ENCODE peak calls at places on chromosome 20, in seven cellular contexts. One of them, this sample, is unnamed.

GRCh38 chr20:32387262-32387661 is 29.1 kb downstream of the ASXL1 start:
- DNase-seq in GM23338: no peak
- DNase-seq in pancreas: no peak
- DNase-seq in HCT116: no peak
- DNase-seq in Peyer's patch: no peak
- DNase-seq in left ventricle myocardium inferior: no peak
- DNase-seq in esophagus squamous epithelium: no peak
- DNase-seq in this sample: no peak

GRCh38 chr20:53126185-53126584 is 154.0 kb downstream of the TSHZ2 start:
- DNase-seq in left ventricle myocardium inferior: no peak
- DNase-seq in esophagus squamous epithelium: no peak
- DNase-seq in Peyer's patch: no peak
- DNase-seq in pancreas: no peak
- DNase-seq in GM23338: peak; percentile 44
- DNase-seq in HCT116: no peak
- DNase-seq in this sample: no peak

GRCh38 chr20:19757487-19757972 is 528 bp upstream of the RIN2 start:
- DNase-seq in pancreas: peak; percentile 80
- DNase-seq in HCT116: no peak
- DNase-seq in esophagus squamous epithelium: no peak
- DNase-seq in GM23338: peak; percentile 79
- DNase-seq in Peyer's patch: peak; percentile 76
- DNase-seq in left ventricle myocardium inferior: peak; percentile 92
- DNase-seq in this sample: no peak

GRCh38 chr20:61756446-61756845 is 309.2 kb downstream of the TAF4 start:
- DNase-seq in HCT116: no peak
- DNase-seq in esophagus squamous epithelium: no peak
- DNase-seq in Peyer's patch: no peak
- DNase-seq in left ventricle myocardium inferior: no peak
- DNase-seq in GM23338: no peak
- DNase-seq in pancreas: no peak
- DNase-seq in this sample: no peak

GRCh38 chr20:60008130-60008808 is 50.0 kb downstream of the CDH26 start:
- DNase-seq in left ventricle myocardium inferior: no peak
- DNase-seq in HCT116: no peak
- DNase-seq in Peyer's patch: no peak
- DNase-seq in GM23338: no peak
- DNase-seq in esophagus squamous epithelium: no peak
- DNase-seq in pancreas: no peak
- DNase-seq in this sample: peak; percentile 72

GRCh38 chr20:41349266-41349665 is 8.6 kb downstream of the LPIN3 start:
- DNase-seq in GM23338: no peak
- DNase-seq in HCT116: no peak
- DNase-seq in left ventricle myocardium inferior: no peak
- DNase-seq in Peyer's patch: no peak
- DNase-seq in esophagus squamous epithelium: no peak
- DNase-seq in pancreas: no peak
- DNase-seq in this sample: no peak

GRCh38 chr20:32924781-32925180 is 66.1 kb downstream of the EFCAB8 start:
- DNase-seq in GM23338: no peak
- DNase-seq in pancreas: no peak
- DNase-seq in esophagus squamous epithelium: no peak
- DNase-seq in HCT116: no peak
- DNase-seq in Peyer's patch: no peak
- DNase-seq in left ventricle myocardium inferior: no peak
- DNase-seq in this sample: no peak

GRCh38 chr20:22106308-22106938 is 401.0 kb downstream of the PAX1 start:
- DNase-seq in esophagus squamous epithelium: no peak
- DNase-seq in pancreas: no peak
- DNase-seq in GM23338: peak; percentile 66
- DNase-seq in left ventricle myocardium inferior: no peak
- DNase-seq in HCT116: no peak
- DNase-seq in Peyer's patch: no peak
- DNase-seq in this sample: no peak

GRCh38 chr20:953742-954141 is 37.6 kb upstream of the ANGPT4 start:
- DNase-seq in pancreas: no peak
- DNase-seq in HCT116: peak; percentile 48
- DNase-seq in esophagus squamous epithelium: no peak
- DNase-seq in left ventricle myocardium inferior: no peak
- DNase-seq in Peyer's patch: no peak
- DNase-seq in GM23338: peak; percentile 47
- DNase-seq in this sample: no peak

GRCh38 chr20:21027569-21027968 is 78.6 kb downstream of the LINC00237 start:
- DNase-seq in HCT116: peak; percentile 54
- DNase-seq in Peyer's patch: no peak
- DNase-seq in GM23338: peak; percentile 87
- DNase-seq in pancreas: no peak
- DNase-seq in esophagus squamous epithelium: no peak
- DNase-seq in left ventricle myocardium inferior: no peak
- DNase-seq in this sample: no peak

GRCh38 chr20:60695223-60695622 is 556.8 kb upstream of the CDH4 start:
- DNase-seq in Peyer's patch: no peak
- DNase-seq in esophagus squamous epithelium: no peak
- DNase-seq in left ventricle myocardium inferior: no peak
- DNase-seq in pancreas: no peak
- DNase-seq in GM23338: no peak
- DNase-seq in HCT116: no peak
- DNase-seq in this sample: no peak

GRCh38 chr20:21031666-21032065 is 74.5 kb downstream of the LINC00237 start:
- DNase-seq in left ventricle myocardium inferior: no peak
- DNase-seq in pancreas: no peak
- DNase-seq in Peyer's patch: no peak
- DNase-seq in GM23338: no peak
- DNase-seq in HCT116: no peak
- DNase-seq in esophagus squamous epithelium: no peak
- DNase-seq in this sample: no peak

GRCh38 chr20:37954205-37954604 is 51.3 kb downstream of the VSTM2L start:
- DNase-seq in pancreas: no peak
- DNase-seq in esophagus squamous epithelium: no peak
- DNase-seq in Peyer's patch: no peak
- DNase-seq in GM23338: no peak
- DNase-seq in left ventricle myocardium inferior: no peak
- DNase-seq in HCT116: no peak
- DNase-seq in this sample: peak; percentile 37

GRCh38 chr20:61980647-61981583 is 84.8 kb downstream of the TAF4 start:
- DNase-seq in HCT116: peak; percentile 3
- DNase-seq in GM23338: peak; percentile 56
- DNase-seq in pancreas: peak; percentile 75
- DNase-seq in left ventricle myocardium inferior: peak; percentile 46
- DNase-seq in esophagus squamous epithelium: no peak
- DNase-seq in Peyer's patch: no peak
- DNase-seq in this sample: no peak

GRCh38 chr20:29762620-29763019 is 1494.8 kb upstream of the DEFB115 start:
- DNase-seq in pancreas: no peak
- DNase-seq in HCT116: no peak
- DNase-seq in esophagus squamous epithelium: no peak
- DNase-seq in Peyer's patch: no peak
- DNase-seq in GM23338: no peak
- DNase-seq in left ventricle myocardium inferior: no peak
- DNase-seq in this sample: no peak

GRCh38 chr20:37254114-37254878 is 7.3 kb downstream of the GHRH start:
- DNase-seq in pancreas: no peak
- DNase-seq in esophagus squamous epithelium: no peak
- DNase-seq in HCT116: no peak
- DNase-seq in left ventricle myocardium inferior: no peak
- DNase-seq in GM23338: no peak
- DNase-seq in Peyer's patch: no peak
- DNase-seq in this sample: no peak

GRCh38 chr20:53829086-53829703 is 235.6 kb upstream of the ZNF217 start:
- DNase-seq in Peyer's patch: peak; percentile 45
- DNase-seq in HCT116: peak; percentile 78
- DNase-seq in pancreas: no peak
- DNase-seq in GM23338: no peak
- DNase-seq in left ventricle myocardium inferior: no peak
- DNase-seq in esophagus squamous epithelium: no peak
- DNase-seq in this sample: no peak

GRCh38 chr20:41608606-41609005 is 9.6 kb downstream of the CHD6 start:
- DNase-seq in esophagus squamous epithelium: no peak
- DNase-seq in HCT116: no peak
- DNase-seq in Peyer's patch: no peak
- DNase-seq in GM23338: no peak
- DNase-seq in left ventricle myocardium inferior: no peak
- DNase-seq in pancreas: no peak
- DNase-seq in this sample: no peak

GRCh38 chr20:15109494-15109893 is 772.1 kb upstream of the FLRT3 start:
- DNase-seq in Peyer's patch: no peak
- DNase-seq in left ventricle myocardium inferior: no peak
- DNase-seq in GM23338: no peak
- DNase-seq in pancreas: no peak
- DNase-seq in HCT116: no peak
- DNase-seq in esophagus squamous epithelium: no peak
- DNase-seq in this sample: no peak

GRCh38 chr20:57467742-57468141 is 57.2 kb downstream of the CTCFL start:
- DNase-seq in Peyer's patch: no peak
- DNase-seq in pancreas: no peak
- DNase-seq in left ventricle myocardium inferior: no peak
- DNase-seq in HCT116: no peak
- DNase-seq in esophagus squamous epithelium: no peak
- DNase-seq in GM23338: peak; percentile 33
- DNase-seq in this sample: no peak

GRCh38 chr20:54980321-54980960 is 505.0 kb downstream of the DOK5 start:
- DNase-seq in left ventricle myocardium inferior: no peak
- DNase-seq in Peyer's patch: no peak
- DNase-seq in GM23338: peak; percentile 4
- DNase-seq in HCT116: no peak
- DNase-seq in pancreas: no peak
- DNase-seq in esophagus squamous epithelium: no peak
- DNase-seq in this sample: no peak

GRCh38 chr20:31605031-31605901 is at the start of gene ID1:
- DNase-seq in esophagus squamous epithelium: peak; percentile 68
- DNase-seq in pancreas: peak; percentile 90
- DNase-seq in Peyer's patch: peak; percentile 97
- DNase-seq in HCT116: peak; percentile 95
- DNase-seq in left ventricle myocardium inferior: peak; percentile 95
- DNase-seq in GM23338: peak; percentile 99
- DNase-seq in this sample: peak; percentile 98

GRCh38 chr20:63830821-63831593 is at the start of gene ZBTB46:
- DNase-seq in pancreas: peak; percentile 67
- DNase-seq in Peyer's patch: peak; percentile 64
- DNase-seq in esophagus squamous epithelium: no peak
- DNase-seq in GM23338: peak; percentile 68
- DNase-seq in HCT116: no peak
- DNase-seq in left ventricle myocardium inferior: peak; percentile 79
- DNase-seq in this sample: no peak

GRCh38 chr20:17430515-17430914 is 100.7 kb downstream of the BFSP1 start:
- DNase-seq in GM23338: no peak
- DNase-seq in left ventricle myocardium inferior: no peak
- DNase-seq in pancreas: no peak
- DNase-seq in Peyer's patch: no peak
- DNase-seq in esophagus squamous epithelium: no peak
- DNase-seq in HCT116: no peak
- DNase-seq in this sample: no peak
- H3K27ac ChIP-seq in GM23338: no peak overlapping the region
- H3K27ac ChIP-seq in left ventricle myocardium inferior: no peak overlapping the region
- H3K27ac ChIP-seq in pancreas: no peak overlapping the region
- H3K27ac ChIP-seq in Peyer's patch: no peak overlapping the region
- H3K27ac ChIP-seq in esophagus squamous epithelium: no peak overlapping the region
- H3K27ac ChIP-seq in HCT116: no peak overlapping the region
- H3K27ac ChIP-seq in this sample: no peak overlapping the region

DNA sequence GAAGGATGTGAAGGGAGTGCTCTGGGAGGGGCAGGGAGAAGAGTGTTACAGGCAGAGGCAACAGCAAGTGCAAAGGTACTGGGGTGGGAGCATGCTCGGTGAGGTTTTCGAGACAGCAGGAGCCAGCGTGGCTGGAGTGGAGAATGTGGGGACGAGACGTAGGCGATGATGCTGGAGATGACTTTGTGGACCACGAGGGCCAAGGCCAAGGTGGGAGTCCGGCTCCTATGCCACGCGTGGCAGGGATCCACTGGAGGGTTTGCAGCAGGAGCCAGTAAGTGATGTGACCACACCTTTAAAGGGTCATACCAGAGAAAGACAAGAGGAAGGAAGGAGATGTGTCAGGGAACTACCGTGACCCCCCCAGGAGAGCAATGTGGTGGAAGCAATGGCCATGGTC is 7.3 kb downstream of the PTGIS start:
- DNase-seq in GM23338: no peak
- DNase-seq in esophagus squamous epithelium: no peak
- DNase-seq in Peyer's patch: no peak
- DNase-seq in HCT116: no peak
- DNase-seq in pancreas: no peak
- DNase-seq in left ventricle myocardium inferior: no peak
- DNase-seq in this sample: no peak
- H3K27ac ChIP-seq in GM23338: no peak overlapping the region
- H3K27ac ChIP-seq in esophagus squamous epithelium: peak overlapping the region; percentile 85
- H3K27ac ChIP-seq in Peyer's patch: no peak overlapping the region
- H3K27ac ChIP-seq in HCT116: no peak overlapping the region
- H3K27ac ChIP-seq in pancreas: no peak overlapping the region
- H3K27ac ChIP-seq in left ventricle myocardium inferior: peak overlapping the region; percentile 81
- H3K27ac ChIP-seq in this sample: peak overlapping the region; percentile 85

DNA sequence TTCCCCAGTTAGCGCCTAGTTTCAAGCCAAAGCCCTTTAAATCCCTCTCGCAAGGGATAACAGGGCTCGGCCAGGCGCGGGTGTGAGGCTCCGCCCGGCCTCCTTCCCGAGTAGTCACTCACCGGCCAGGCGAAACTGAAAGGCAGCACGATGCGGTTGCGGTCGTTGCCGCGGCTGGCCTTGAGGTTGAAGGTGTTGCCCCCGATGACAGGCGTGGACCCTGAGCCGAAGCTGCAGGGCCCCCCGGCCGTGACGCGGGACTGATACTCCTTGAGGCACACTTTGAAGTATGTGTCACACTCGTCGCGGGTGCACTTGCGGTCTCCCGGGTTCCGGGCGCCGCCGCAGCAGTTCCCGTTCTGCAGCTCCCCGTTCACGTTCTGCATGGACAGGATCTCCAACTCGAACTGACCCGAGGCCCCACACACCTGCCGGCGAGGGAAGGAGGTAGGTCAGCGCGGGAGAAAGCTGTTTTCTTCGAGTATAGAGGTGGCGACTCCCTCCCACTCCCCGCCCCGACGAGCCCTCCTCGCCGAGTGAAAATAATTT is 1.1 kb downstream of the JAG1 start:
- DNase-seq in Peyer's patch: peak; percentile 81
- DNase-seq in pancreas: peak; percentile 71
- DNase-seq in left ventricle myocardium inferior: peak; percentile 54
- DNase-seq in HCT116: no peak
- DNase-seq in GM23338: peak; percentile 64
- DNase-seq in esophagus squamous epithelium: no peak
- DNase-seq in this sample: no peak
- H3K27ac ChIP-seq in Peyer's patch: peak overlapping the region; percentile 97
- H3K27ac ChIP-seq in pancreas: peak overlapping the region; percentile 99
- H3K27ac ChIP-seq in left ventricle myocardium inferior: peak overlapping the region; percentile 99
- H3K27ac ChIP-seq in HCT116: peak overlapping the region; percentile 99
- H3K27ac ChIP-seq in GM23338: no peak overlapping the region
- H3K27ac ChIP-seq in esophagus squamous epithelium: peak overlapping the region; percentile 97
- H3K27ac ChIP-seq in this sample: peak overlapping the region; percentile 97

DNA sequence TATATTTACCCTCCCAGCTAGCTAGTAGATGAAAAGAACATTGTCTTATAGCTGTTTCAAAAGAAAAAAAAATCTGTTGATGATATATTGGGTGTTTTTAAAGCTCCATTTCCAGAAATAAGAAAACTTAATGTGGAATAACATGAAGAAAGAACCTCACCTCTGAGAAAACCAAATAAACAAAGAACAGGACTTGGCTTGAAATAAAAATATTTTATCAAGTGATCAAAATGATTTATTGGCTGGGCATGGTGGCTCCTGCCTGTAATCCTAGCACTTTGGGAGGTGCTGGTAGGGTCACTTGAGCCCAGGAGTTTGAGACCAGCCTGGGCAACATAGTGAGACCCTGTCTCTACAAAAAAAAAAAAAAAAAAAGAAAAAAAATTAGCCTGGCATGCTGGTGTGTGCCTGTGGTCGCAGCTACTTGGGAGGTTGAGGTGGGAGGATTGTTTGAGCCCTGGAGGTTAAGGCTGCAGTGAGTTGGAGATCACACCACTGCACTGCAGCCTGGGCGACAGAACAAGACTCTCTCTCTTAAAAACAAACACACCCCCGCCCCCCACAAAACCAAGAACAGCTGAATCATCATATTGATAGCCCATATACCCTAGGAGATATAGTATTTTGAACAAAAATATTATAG is 7.9 kb downstream of the RNF24 start:
- DNase-seq in Peyer's patch: no peak
- DNase-seq in HCT116: no peak
- DNase-seq in pancreas: no peak
- DNase-seq in left ventricle myocardium inferior: no peak
- DNase-seq in GM23338: no peak
- DNase-seq in esophagus squamous epithelium: no peak
- DNase-seq in this sample: no peak
- H3K27ac ChIP-seq in Peyer's patch: no peak overlapping the region
- H3K27ac ChIP-seq in HCT116: no peak overlapping the region
- H3K27ac ChIP-seq in pancreas: no peak overlapping the region
- H3K27ac ChIP-seq in left ventricle myocardium inferior: peak overlapping the region; percentile 66
- H3K27ac ChIP-seq in GM23338: no peak overlapping the region
- H3K27ac ChIP-seq in esophagus squamous epithelium: no peak overlapping the region
- H3K27ac ChIP-seq in this sample: no peak overlapping the region